ENCODE peak calls at places on chromosomes 4 and X, in seven cellular contexts. J is lung; Q is WERI-Rb-1; X is CD4-positive, CD25-positive, alpha-beta regulatory T cell; L is psoas muscle; I is CD4-positive, alpha-beta memory T cell; A is GM23338. K is an unnamed sample.

GRCh38 chr4:58247792-58248191 is 1137.6 kb upstream of the IGFBP7 start:
- DNase-seq in J (no peak), Q (peak; percentile 17), X (no peak), L (no peak), I (no peak), A (peak; percentile 53), K (no peak)

GRCh38 chr4:56506110-56506705 is 617 bp downstream of the ARL9 start:
- DNase-seq in J (no peak), Q (no peak), X (no peak), L (no peak), I (no peak), A (peak; percentile 53), K (peak; percentile 10)

GRCh38 chr4:82989567-82990429 is 20.8 kb downstream of the LIN54 start:
- DNase-seq in J (no peak), Q (no peak), X (no peak), L (no peak), I (peak; percentile 45), A (no peak), K (no peak)

GRCh38 chrX:48531359-48531954 is 8.1 kb upstream of the TBC1D25 start:
- DNase-seq in J (no peak), Q (no peak), X (no peak), L (no peak), I (no peak), A (no peak), K (no peak)

GRCh38 chr4:57119054-57119651 is 9.0 kb upstream of the IGFBP7 start:
- DNase-seq in J (no peak), Q (no peak), X (no peak), L (peak; percentile 69), I (no peak), A (no peak), K (no peak)

GRCh38 chr4:112765317-112765989 is 128.5 kb downstream of the LARP7 start:
- DNase-seq in J (no peak), Q (no peak), X (peak; percentile 7), L (no peak), I (no peak), A (peak; percentile 88), K (peak; percentile 71)

GRCh38 chr4:67131224-67131623 is 414.1 kb downstream of the CENPC start:
- DNase-seq in J (no peak), Q (no peak), X (no peak), L (no peak), I (no peak), A (no peak), K (no peak)

GRCh38 chrX:136204571-136204970 is 46.6 kb downstream of the MAP7D3 start:
- DNase-seq in J (peak; percentile 39), Q (no peak), X (no peak), L (peak; percentile 70), I (peak; percentile 67), A (peak; percentile 37), K (no peak)

GRCh38 chr4:6476893-6477292 is 4.5 kb upstream of the PPP2R2C start:
- DNase-seq in J (no peak), Q (no peak), X (no peak), L (no peak), I (no peak), A (no peak), K (no peak)

GRCh38 chrX:69045616-69046345 is 119.5 kb downstream of the PJA1 start:
- DNase-seq in J (peak; percentile 4), Q (peak; percentile 14), X (no peak), L (no peak), I (no peak), A (no peak), K (no peak)

GRCh38 chrX:19172741-19173140 is 50.5 kb upstream of the ADGRG2 start:
- DNase-seq in J (no peak), Q (no peak), X (no peak), L (no peak), I (no peak), A (no peak), K (no peak)

GRCh38 chr4:183297675-183298074 is 22.4 kb downstream of the CLDN22 start:
- DNase-seq in J (no peak), Q (no peak), X (no peak), L (no peak), I (no peak), A (no peak), K (no peak)

GRCh38 chr4:183300660-183301059 is 19.4 kb downstream of the CLDN22 start:
- DNase-seq in J (no peak), Q (no peak), X (no peak), L (no peak), I (no peak), A (no peak), K (no peak)

GRCh38 chr4:183300070-183300469 is 20.0 kb downstream of the CLDN22 start:
- DNase-seq in J (peak; percentile 74), Q (no peak), X (no peak), L (no peak), I (no peak), A (peak; percentile 37), K (no peak)

GRCh38 chr4:183295711-183296110 is 24.4 kb downstream of the CLDN22 start:
- DNase-seq in J (no peak), Q (no peak), X (no peak), L (no peak), I (no peak), A (no peak), K (no peak)

DNA sequence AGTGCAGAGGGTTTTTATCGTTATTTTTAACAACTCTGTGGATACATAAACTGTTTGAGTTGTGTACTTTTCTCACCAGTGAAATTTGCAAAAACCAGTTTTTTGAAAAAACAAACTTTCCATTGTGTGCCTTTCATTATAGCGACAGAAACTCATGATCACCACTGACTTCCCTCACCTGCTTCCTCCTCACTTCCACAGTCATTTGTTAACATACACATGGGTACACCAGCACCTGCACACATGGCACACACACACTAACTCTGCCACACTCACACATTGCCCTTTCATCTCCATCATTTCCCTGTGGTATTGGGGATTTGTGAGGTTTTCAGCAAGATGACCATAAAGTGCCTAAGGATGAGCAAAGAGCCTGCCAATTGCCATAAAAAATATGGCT is 20.6 kb downstream of the CLDN22 start:
- DNase-seq in J (no peak), Q (no peak), X (no peak), L (no peak), I (no peak), A (no peak), K (no peak)
- H3K36me3 ChIP-seq in J (peaks cover 13% of the 10 kb centered on the region), Q (no peaks in the 10 kb centered on the region), X (no peaks in the 10 kb centered on the region), L (peaks cover 4% of the 10 kb centered on the region), I (no peaks in the 10 kb centered on the region), A (peaks cover 22% of the 10 kb centered on the region), K (peaks cover 5% of the 10 kb centered on the region)

GRCh38 chr4:7771541-7772507 is 167.8 kb downstream of the AFAP1 start:
- DNase-seq in J (no peak), Q (no peak), X (no peak), L (no peak), I (no peak), A (no peak), K (peak; percentile 62)

GRCh38 chr4:7774301-7775019 is 165.2 kb downstream of the AFAP1 start:
- DNase-seq in J (no peak), Q (no peak), X (no peak), L (no peak), I (no peak), A (no peak), K (no peak)

GRCh38 chr4:7775396-7775795 is 164.3 kb downstream of the AFAP1 start:
- DNase-seq in J (no peak), Q (no peak), X (no peak), L (no peak), I (no peak), A (no peak), K (no peak)

GRCh38 chr4:7772708-7773385 is 166.8 kb downstream of the AFAP1 start:
- DNase-seq in J (no peak), Q (no peak), X (no peak), L (peak; percentile 69), I (no peak), A (no peak), K (no peak)

DNA sequence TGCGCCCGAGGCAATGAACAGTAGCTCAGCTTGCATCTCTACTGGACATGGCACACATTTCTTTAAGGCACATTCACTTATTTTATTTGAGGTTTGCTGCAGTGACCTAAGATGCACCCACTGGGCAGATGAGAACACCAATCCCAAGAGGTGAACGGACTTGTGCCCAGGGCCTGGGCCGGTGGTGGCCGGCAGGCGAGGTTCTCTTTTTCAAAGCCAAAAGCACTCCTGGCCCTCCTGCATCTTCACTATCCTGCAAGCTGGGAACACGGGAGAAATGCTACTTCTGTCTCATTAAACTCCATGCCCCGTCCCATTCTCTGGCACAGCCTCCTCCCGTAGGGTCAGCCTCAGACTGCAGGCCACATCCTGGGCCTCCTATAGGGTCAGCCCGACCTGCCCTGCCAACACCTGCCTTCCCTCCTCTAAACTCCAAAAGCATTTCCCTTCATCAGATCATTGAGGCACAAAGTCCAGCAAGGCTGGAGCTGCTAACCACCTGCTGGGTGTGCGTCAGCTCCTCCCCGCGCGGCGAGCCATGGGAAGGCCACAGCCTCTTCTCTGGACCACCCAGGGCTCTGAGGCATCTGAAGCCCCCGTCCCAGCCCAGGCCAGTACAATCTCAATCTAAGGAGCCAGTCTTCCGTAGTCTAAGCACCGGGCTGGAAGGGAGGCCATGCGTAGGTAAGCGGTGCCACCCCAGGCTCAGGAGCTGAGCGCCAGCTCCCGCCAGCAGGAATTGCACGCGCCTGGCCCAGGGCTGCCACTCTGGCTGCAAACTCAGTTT is 166.1 kb downstream of the AFAP1 start:
- DNase-seq in J (no peak), Q (no peak), X (no peak), L (no peak), I (no peak), A (no peak), K (no peak)
- H3K36me3 ChIP-seq in J (no peaks in the 10 kb centered on the region), Q (peaks cover 56% of the 10 kb centered on the region), X (peaks cover 9% of the 10 kb centered on the region), L (no peaks in the 10 kb centered on the region), I (peaks cover 4% of the 10 kb centered on the region), A (no peaks in the 10 kb centered on the region), K (peaks cover 89% of the 10 kb centered on the region)

DNA sequence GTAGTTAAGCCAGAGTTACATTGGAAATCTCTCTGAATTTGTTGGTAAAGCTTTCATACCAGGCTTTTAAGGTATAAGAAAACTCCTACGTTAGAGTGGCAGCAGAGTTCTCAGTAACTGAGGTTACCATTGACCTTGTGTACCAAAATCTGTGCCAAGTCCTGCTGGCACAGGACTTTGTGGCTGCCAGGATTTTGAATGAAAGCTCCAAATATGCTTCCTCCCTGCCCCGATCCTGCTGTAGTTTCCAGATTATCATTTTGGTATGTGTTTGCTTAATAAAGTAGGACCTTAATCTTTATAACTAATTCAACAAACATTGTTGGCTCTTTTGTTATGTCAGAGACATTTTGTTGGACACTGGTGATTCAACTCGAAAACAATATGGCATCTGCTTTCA is 36.6 kb downstream of the SPARCL1 start:
- DNase-seq in J (no peak), Q (no peak), X (no peak), L (no peak), I (no peak), A (no peak), K (no peak)
- H3K36me3 ChIP-seq in J (peaks cover 30% of the 10 kb centered on the region), Q (no peaks in the 10 kb centered on the region), X (no peaks in the 10 kb centered on the region), L (peaks cover 6% of the 10 kb centered on the region), I (no peaks in the 10 kb centered on the region), A (peaks cover 7% of the 10 kb centered on the region), K (no peaks in the 10 kb centered on the region)

DNA sequence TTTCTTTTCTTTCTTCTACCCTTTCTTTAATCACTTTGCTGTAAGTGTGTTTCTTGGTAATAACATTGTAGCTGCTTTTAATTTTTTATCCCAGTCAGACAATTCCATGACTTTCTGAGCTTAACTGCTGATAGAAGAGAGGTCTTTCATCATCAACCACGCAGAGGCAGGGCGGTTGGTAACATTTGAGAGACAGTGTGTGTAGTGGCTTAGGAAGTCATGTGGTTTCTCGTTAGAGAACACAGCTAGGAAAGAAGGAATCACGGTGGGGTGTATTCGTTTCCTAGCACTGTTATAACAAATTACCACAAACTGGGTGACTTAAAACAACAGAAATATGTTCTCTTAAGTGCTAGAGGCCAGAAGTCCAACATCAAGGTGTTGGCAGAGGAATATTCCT is 11.5 kb downstream of the PRPS2 start:
- DNase-seq in J (no peak), Q (no peak), X (no peak), L (no peak), I (no peak), A (no peak), K (no peak)
- H3K36me3 ChIP-seq in J (no peaks in the 10 kb centered on the region), Q (no peaks in the 10 kb centered on the region), X (peaks cover 10% of the 10 kb centered on the region), L (no peaks in the 10 kb centered on the region), I (no peaks in the 10 kb centered on the region), A (no peaks in the 10 kb centered on the region), K (peaks cover 5% of the 10 kb centered on the region)